ENCODE peak calls at places on chromosomes 16 and 17, in four cellular contexts. V, T, L and K are unnamed samples.

GRCh38 chr16:57809843-57810196 is 7.5 kb upstream of the KIFC3 start:
- DNase-seq in V (no peak), T (no peak), L (no peak), K (no peak)

GRCh38 chr16:79437764-79438728 is 162.5 kb downstream of the MAF start:
- DNase-seq in V (no peak), T (no peak), L (no peak), K (peak)

GRCh38 chr17:60766778-60767190 is 89.1 kb downstream of the BCAS3 start:
- DNase-seq in V (no peak), T (no peak), L (no peak), K (no peak)

GRCh38 chr17:12250973-12251372 is 230.3 kb downstream of the MAP2K4 start:
- DNase-seq in V (no peak), T (no peak), L (no peak), K (no peak)

GRCh38 chr17:80588687-80589086 is 44.0 kb downstream of the RPTOR start:
- DNase-seq in V (no peak), T (no peak), L (no peak), K (no peak)

GRCh38 chr16:14302031-14302398 is 230.9 kb downstream of the MRTFB start:
- DNase-seq in V (no peak), T (peak), L (no peak), K (no peak)

GRCh38 chr17:69047368-69048263 is 13.1 kb downstream of the ABCA9 start:
- DNase-seq in V (no peak), T (peak), L (no peak), K (no peak)

GRCh38 chr17:79137015-79137770 is 62.6 kb downstream of the ENGASE start:
- DNase-seq in V (no peak), T (no peak), L (no peak), K (no peak)

GRCh38 chr16:48720266-48720665 is 110.3 kb upstream of the N4BP1 start:
- DNase-seq in V (no peak), T (no peak), L (no peak), K (no peak)

GRCh38 chr17:51256101-51256500 is 3.7 kb downstream of the MBTD1 start:
- DNase-seq in V (no peak), T (no peak), L (no peak), K (no peak)

GRCh38 chr17:31472137-31472536 is 80.7 kb downstream of the RAB11FIP4 start:
- DNase-seq in V (no peak), T (no peak), L (no peak), K (no peak)

GRCh38 chr17:44108440-44109311 is 14.8 kb downstream of the HDAC5 start:
- DNase-seq in V (no peak), T (peak), L (no peak), K (peak)

DNA sequence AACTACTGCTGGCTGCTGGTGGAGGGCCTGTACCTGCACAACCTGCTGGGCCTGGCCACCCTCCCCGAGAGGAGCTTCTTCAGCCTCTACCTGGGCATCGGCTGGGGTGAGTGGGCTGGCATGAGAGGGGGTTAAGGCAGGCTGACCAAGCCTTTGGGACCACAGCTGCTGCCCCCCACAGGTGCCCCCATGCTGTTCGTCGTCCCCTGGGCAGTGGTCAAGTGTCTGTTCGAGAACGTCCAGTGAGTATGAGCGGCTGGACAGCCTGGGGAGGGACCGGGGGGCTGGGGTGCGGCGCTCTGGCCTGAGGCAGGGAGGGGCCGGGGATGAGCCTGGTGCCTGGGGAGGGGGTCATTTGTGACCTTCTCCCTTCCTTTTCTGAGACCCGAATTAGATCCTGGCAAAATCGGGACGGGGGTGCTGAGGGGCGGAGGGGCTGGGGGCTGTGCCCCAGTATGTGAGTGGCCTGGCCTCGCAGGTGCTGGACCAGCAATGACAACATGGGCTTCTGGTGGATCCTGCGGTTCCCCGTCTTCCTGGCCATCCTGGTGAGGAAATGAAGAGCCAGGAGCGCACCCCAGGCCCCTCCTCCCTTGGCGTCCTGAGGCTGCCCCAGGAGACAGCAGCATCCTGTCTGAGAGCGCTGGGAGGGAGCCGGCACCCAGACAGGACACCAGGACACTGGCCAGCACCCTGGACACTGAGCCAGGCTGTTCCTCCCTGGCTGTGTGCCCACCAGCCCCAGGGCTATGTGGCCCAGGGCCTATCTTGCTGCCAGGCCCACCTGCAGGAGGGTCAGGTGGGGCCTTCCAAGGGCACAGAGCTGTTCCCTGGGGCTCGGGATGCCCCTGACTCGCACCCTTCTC is 8.0 kb downstream of the GCGR start:
- DNase-seq in V (no peak), T (no peak), L (no peak), K (no peak)
- TF ChIP-seq POLR2AphosphoS5 in V (no peak), T (no peak), L (no peak), K (no peak)

GRCh38 chr17:57889892-57890856 is 40.3 kb upstream of the MRPS23 start:
- DNase-seq in V (no peak), T (peak), L (peak), K (peak)

GRCh38 chr17:57890857-57891232 is 41.0 kb upstream of the MRPS23 start:
- DNase-seq in V (no peak), T (no peak), L (no peak), K (no peak)

GRCh38 chr17:57887161-57887560 is 37.3 kb upstream of the MRPS23 start:
- DNase-seq in V (no peak), T (no peak), L (no peak), K (no peak)

GRCh38 chr17:57888311-57889216 is 38.7 kb upstream of the MRPS23 start:
- DNase-seq in V (no peak), T (no peak), L (no peak), K (no peak)

GRCh38 chr17:57889252-57889651 is 39.4 kb upstream of the MRPS23 start:
- DNase-seq in V (no peak), T (no peak), L (no peak), K (no peak)
- TF ChIP-seq POLR2A in V (no peak), T (no peak), L (no peak), K (no peak)

DNA sequence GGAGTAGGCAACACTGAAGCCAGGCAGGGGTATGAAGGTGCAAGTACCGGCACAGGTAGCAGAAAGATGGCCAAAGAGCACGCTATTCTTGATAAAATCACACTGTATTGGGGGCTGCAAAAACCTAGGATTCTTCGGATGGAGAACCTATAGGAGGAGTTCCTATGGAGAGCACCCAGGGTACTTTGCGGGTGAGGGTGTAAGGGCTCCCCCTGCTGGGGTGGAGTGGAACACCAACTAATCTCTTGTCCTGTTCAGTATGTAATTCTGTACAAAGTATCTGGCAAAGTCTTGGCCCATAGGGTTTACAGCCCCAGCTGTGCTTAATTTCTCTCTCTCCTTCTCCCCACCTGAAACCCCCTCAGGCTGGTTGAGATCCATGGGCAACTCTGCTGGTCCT is 393.1 kb upstream of the ASIC2 start:
- DNase-seq in V (no peak), T (no peak), L (no peak), K (no peak)
- TF ChIP-seq CTCF in V (no peak), T (peak), L (peak), K (no peak)

GRCh38 chr17:76523084-76524037 is 14.1 kb downstream of the CYGB start:
- DNase-seq in V (peak), T (peak), L (peak), K (peak)
- TF ChIP-seq POLR2AphosphoS5 in V (peak), T (no peak), L (no peak), K (no peak)

GRCh38 chr16:1696863-1697262 is 9.1 kb upstream of the MAPK8IP3 start:
- DNase-seq in V (no peak), T (no peak), L (no peak), K (no peak)

GRCh38 chr16:1705688-1706385 is at the start of gene MAPK8IP3:
- DNase-seq in V (peak), T (peak), L (peak), K (peak)

GRCh38 chr16:1700246-1700645 is 5.7 kb upstream of the MAPK8IP3 start:
- DNase-seq in V (peak), T (no peak), L (no peak), K (no peak)

GRCh38 chr16:1698680-1699079 is 7.3 kb upstream of the MAPK8IP3 start:
- DNase-seq in V (peak), T (no peak), L (no peak), K (no peak)

GRCh38 chr16:1701216-1701878 is 4.6 kb upstream of the MAPK8IP3 start:
- DNase-seq in V (no peak), T (no peak), L (no peak), K (no peak)
- TF ChIP-seq POLR2A in V (no peak), T (no peak), L (no peak), K (no peak)

GRCh38 chr16:10743610-10744369 is at the start of gene NUBP1:
- DNase-seq in V (peak), T (peak), L (peak), K (peak)
- TF ChIP-seq CTCF in V (no peak), T (no peak), L (no peak), K (peak)